ENCODE peak calls at places on chromosome 11, in seven cellular contexts. I is NCI-H345; X is pancreas; L is activated naive CD8-positive, alpha-beta T cell treated with anti-CD3 and anti-CD28 coated beads, Interleukin-2, amount 50 U/mL, for 24 hours; K is fibroblast of pulmonary artery; V is NCI-H1436 treated with DMSO at 0.1 percent for 48 hours; P is KBM-7. B is an unnamed sample.

GRCh38 chr11:68383976-68384501 is 71.6 kb downstream of the LRP5 start:
- DNase-seq in P (peak), I (peak), L (peak), K (peak), X (peak), V (no peak), B (no peak)

GRCh38 chr11:120816176-120816575 is 207.7 kb upstream of the TBCEL start:
- DNase-seq in X (no peak), K (no peak), I (no peak), L (no peak), P (no peak), V (no peak), B (no peak)

GRCh38 chr11:126712017-126712625 is 288.4 kb downstream of the KIRREL3 start:
- DNase-seq in I (no peak), L (no peak), K (no peak), P (no peak), V (no peak), X (no peak), B (no peak)

GRCh38 chr11:44747339-44747738 is 20.6 kb downstream of the TSPAN18 start:
- DNase-seq in X (no peak), L (no peak), K (no peak), V (no peak), P (no peak), I (no peak), B (no peak)

GRCh38 chr11:45730014-45730413 is 64.6 kb upstream of the CHST1 start:
- DNase-seq in I (no peak), K (no peak), X (no peak), L (no peak), V (no peak), P (no peak), B (no peak)

GRCh38 chr11:6488342-6488741 is 7.0 kb downstream of the TIMM10B start:
- DNase-seq in L (no peak), V (no peak), I (no peak), K (no peak), X (no peak), P (no peak), B (no peak)

GRCh38 chr11:96567193-96567592 is 177.4 kb downstream of the JRKL start:
- DNase-seq in I (no peak), X (no peak), K (peak), V (no peak), P (peak), L (no peak), B (no peak)

GRCh38 chr11:95082576-95083001 is 7.1 kb upstream of the ENDOD1 start:
- DNase-seq in P (no peak), L (no peak), X (no peak), K (no peak), V (no peak), I (no peak), B (no peak)

GRCh38 chr11:2929511-2929879 is 275 bp upstream of the PHLDA2 start:
- DNase-seq in I (no peak), L (peak), X (peak), P (no peak), V (no peak), K (peak), B (peak)

GRCh38 chr11:102421262-102421661 is 31.3 kb downstream of the TMEM123 start:
- DNase-seq in L (no peak), I (peak), X (no peak), V (peak), P (no peak), K (no peak), B (no peak)

GRCh38 chr11:82183346-82183745 is 550.3 kb downstream of the FAM181B start:
- DNase-seq in V (no peak), I (no peak), P (no peak), X (no peak), K (no peak), L (no peak), B (no peak)

GRCh38 chr11:62816567-62816966 is 11.3 kb upstream of the NXF1 start:
- DNase-seq in V (no peak), X (no peak), L (no peak), I (no peak), P (no peak), K (no peak), B (no peak)

GRCh38 chr11:112366012-112366411 is 105.4 kb upstream of the PLET1 start:
- DNase-seq in P (no peak), K (no peak), V (no peak), X (no peak), I (no peak), L (no peak), B (no peak)

GRCh38 chr11:113644605-113645004 is 61.5 kb downstream of the TMPRSS5 start:
- DNase-seq in X (no peak), L (no peak), P (no peak), V (no peak), K (no peak), I (no peak), B (no peak)

GRCh38 chr11:1226226-1226961 is 3.5 kb downstream of the MUC5B start:
- DNase-seq in L (no peak), X (peak), V (no peak), I (no peak), K (no peak), P (no peak), B (peak)